ENCODE peak calls at places on chromosomes 13 and 19, in nine cellular contexts. P is ovary; D is cardiac muscle cell; I is tibial nerve; V is GM23338; U is aorta; E is CD4-positive, alpha-beta memory T cell; W is body of pancreas; R is IMR-90. M is an unnamed sample. For H3K4me1 and H3K27me3, the result is how much of the 10 kb centered on the place peaks cover.

GRCh38 chr13:97411894-97412460 is 22.0 kb upstream of the RAP2A start:
- DNase-seq in W (no peak), P (no peak), E (no peak), D (no peak), V (no peak), U (no peak), R (no peak), I (no peak), M (no peak)

GRCh38 chr13:72849571-72849970 is 67.6 kb downstream of the PIBF1 start:
- DNase-seq in W (no peak), U (no peak), E (no peak), V (no peak), I (no peak), R (peak), D (peak), P (no peak), M (no peak)

GRCh38 chr13:107993239-107993948 is 221.9 kb downstream of the LIG4 start:
- DNase-seq in I (no peak), E (no peak), R (no peak), V (no peak), U (no peak), W (no peak), P (no peak), D (no peak), M (no peak)

GRCh38 chr13:106418556-106418955 is 116.9 kb downstream of the EFNB2 start:
- DNase-seq in P (no peak), I (no peak), V (no peak), W (no peak), U (no peak), D (no peak), E (no peak), R (peak), M (no peak)

GRCh38 chr13:101640797-101641400 is 188.4 kb downstream of the ITGBL1 start:
- DNase-seq in V (no peak), D (peak), R (peak), W (no peak), P (no peak), E (no peak), I (no peak), U (no peak), M (no peak)

GRCh38 chr19:35166100-35167063 is 11.8 kb downstream of the FXYD5 start:
- DNase-seq in I (no peak), P (no peak), D (no peak), W (no peak), V (no peak), U (no peak), E (no peak), R (no peak), M (no peak)

GRCh38 chr13:98225036-98225940 is 48.2 kb upstream of the RNF113B start:
- DNase-seq in D (no peak), E (no peak), W (no peak), V (no peak), I (no peak), P (no peak), U (no peak), R (no peak), M (no peak)

GRCh38 chr13:26983533-26984315 is 187.9 kb downstream of the USP12 start:
- DNase-seq in U (no peak), W (no peak), D (no peak), E (no peak), V (no peak), I (no peak), R (no peak), P (no peak), M (no peak)

GRCh38 chr19:58044391-58044790 is 10.6 kb downstream of the ZSCAN1 start:
- DNase-seq in R (no peak), I (no peak), D (no peak), V (no peak), U (no peak), W (no peak), E (no peak), P (no peak), M (no peak)

GRCh38 chr13:93227280-93227905 is 786 bp downstream of the GPC6 start:
- DNase-seq in U (peak), R (peak), V (peak), D (peak), E (no peak), P (peak), I (no peak), W (no peak), M (no peak)

GRCh38 chr13:75636339-75637095 is 387 bp downstream of the LMO7 start:
- DNase-seq in V (peak), E (peak), I (peak), P (peak), R (peak), W (peak), U (peak), D (peak), M (peak)

DNA sequence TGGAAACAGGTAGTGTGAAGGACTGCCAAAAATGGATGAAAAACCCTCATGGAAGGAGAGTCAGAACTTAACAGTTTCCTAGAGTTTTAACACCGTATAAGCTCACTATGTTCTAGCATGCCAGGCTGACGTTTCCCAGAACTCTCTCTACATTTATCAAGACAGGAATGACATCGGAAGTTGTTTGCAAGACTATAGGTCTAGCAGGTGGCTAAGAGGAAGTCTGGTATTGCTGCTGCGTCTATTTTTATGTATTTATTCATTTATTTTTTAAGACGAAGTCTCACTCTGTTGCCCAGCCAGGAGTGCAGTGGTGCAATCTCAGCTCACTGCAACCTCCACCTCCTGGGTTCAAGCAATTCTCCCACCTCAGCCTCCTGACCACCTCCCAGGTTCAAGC is 20.5 kb upstream of the ARL11 start:
- DNase-seq in P (no peak), W (no peak), I (no peak), U (no peak), E (no peak), D (no peak), R (no peak), V (no peak), M (no peak)
- H3K4me1 ChIP-seq in P (under half), W (under half), I (under half), U (under half), E (under half), D (under half), R (under half), V (under half), M (under half)

GRCh38 chr19:56217039-56217949 is 15.2 kb downstream of the ZSCAN5C start:
- DNase-seq in I (no peak), U (peak), W (peak), V (peak), R (peak), D (peak), E (no peak), P (no peak), M (peak)
- H3K4me3 ChIP-seq in I (peak), U (no peak), W (no peak), V (peak), R (no peak), D (no peak), E (no peak), P (peak), M (peak)

GRCh38 chr19:3474015-3474414 is 6.3 kb downstream of the SMIM24 start:
- DNase-seq in E (no peak), R (no peak), P (no peak), V (no peak), W (no peak), I (no peak), D (no peak), U (no peak), M (no peak)
- H3K27me3 ChIP-seq in E (under half), R (under half), P (under half), V (under half), W (under half), I (under half), D (under half), U (under half), M (under half)

GRCh38 chr19:42228640-42229039 is 8.5 kb downstream of the ZNF526 start:
- DNase-seq in U (no peak), D (no peak), R (no peak), W (no peak), I (no peak), P (no peak), E (no peak), V (no peak), M (no peak)

GRCh38 chr19:42229263-42229854 is 9.2 kb downstream of the ZNF526 start:
- DNase-seq in I (no peak), V (no peak), E (no peak), R (no peak), U (no peak), W (no peak), D (no peak), P (no peak), M (no peak)

GRCh38 chr19:42226886-42227285 is 6.8 kb downstream of the ZNF526 start:
- DNase-seq in R (peak), D (no peak), E (no peak), P (no peak), W (no peak), I (no peak), V (no peak), U (no peak), M (no peak)

GRCh38 chr19:42225718-42226292 is 5.7 kb downstream of the ZNF526 start:
- DNase-seq in R (no peak), E (no peak), P (no peak), U (no peak), I (no peak), V (no peak), W (no peak), D (no peak), M (no peak)

DNA sequence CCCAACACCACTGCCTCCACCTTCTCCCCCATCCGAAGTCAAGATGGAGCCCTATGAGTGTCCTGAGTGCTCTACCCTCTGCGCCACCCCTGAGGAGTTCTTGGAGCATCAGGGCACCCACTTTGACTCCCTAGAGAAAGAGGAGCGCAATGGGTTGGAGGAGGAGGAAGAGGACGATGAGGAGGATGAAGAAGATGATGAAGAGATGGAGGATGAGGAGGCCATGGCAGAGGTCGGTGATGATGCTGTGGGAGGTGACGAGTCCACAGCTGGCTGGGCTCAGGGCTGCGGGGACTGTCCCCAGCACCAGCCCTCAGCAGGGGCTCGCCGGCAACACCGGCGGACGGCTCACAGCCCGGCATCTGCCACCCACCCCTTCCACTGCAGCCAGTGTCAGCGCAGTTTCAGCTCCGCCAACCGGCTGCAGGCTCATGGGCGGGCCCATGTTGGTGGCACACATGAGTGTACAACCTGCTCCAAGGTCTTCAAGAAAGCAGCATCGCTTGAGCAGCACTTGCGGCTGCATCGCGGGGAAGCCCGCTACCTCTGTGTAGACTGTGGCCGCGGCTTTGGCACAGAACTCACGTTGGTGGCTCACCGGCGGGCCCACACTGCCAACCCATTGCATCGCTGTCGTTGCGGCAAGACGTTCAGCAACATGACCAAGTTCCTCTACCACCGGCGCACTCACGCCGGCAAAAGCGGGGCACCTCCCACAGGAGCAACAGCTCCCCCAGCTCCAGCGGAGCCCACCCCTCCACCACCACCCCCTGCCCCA is 5.0 kb downstream of the ZNF526 start:
- DNase-seq in W (no peak), P (no peak), D (no peak), R (no peak), V (no peak), U (no peak), E (no peak), I (no peak), M (no peak)
- H3K4me1 ChIP-seq in W (under half), P (under half), D (under half), R (under half), V (under half), U (under half), E (under half), I (under half), M (under half)

GRCh38 chr13:24273926-24274325 is 35.5 kb upstream of the C1QTNF9 start:
- DNase-seq in W (no peak), P (peak), D (no peak), I (no peak), R (no peak), V (no peak), U (no peak), E (no peak), M (no peak)

GRCh38 chr13:24271231-24271610 is 38.2 kb upstream of the C1QTNF9 start:
- DNase-seq in P (no peak), D (no peak), U (no peak), E (no peak), V (no peak), R (no peak), I (no peak), W (no peak), M (no peak)

GRCh38 chr13:24274452-24274971 is 34.9 kb upstream of the C1QTNF9 start:
- DNase-seq in U (no peak), V (no peak), I (no peak), W (no peak), E (peak), R (peak), P (peak), D (peak), M (peak)

GRCh38 chr13:24271611-24272451 is 37.5 kb upstream of the C1QTNF9 start:
- DNase-seq in W (peak), U (peak), V (no peak), I (peak), R (peak), D (peak), E (peak), P (peak), M (peak)

DNA sequence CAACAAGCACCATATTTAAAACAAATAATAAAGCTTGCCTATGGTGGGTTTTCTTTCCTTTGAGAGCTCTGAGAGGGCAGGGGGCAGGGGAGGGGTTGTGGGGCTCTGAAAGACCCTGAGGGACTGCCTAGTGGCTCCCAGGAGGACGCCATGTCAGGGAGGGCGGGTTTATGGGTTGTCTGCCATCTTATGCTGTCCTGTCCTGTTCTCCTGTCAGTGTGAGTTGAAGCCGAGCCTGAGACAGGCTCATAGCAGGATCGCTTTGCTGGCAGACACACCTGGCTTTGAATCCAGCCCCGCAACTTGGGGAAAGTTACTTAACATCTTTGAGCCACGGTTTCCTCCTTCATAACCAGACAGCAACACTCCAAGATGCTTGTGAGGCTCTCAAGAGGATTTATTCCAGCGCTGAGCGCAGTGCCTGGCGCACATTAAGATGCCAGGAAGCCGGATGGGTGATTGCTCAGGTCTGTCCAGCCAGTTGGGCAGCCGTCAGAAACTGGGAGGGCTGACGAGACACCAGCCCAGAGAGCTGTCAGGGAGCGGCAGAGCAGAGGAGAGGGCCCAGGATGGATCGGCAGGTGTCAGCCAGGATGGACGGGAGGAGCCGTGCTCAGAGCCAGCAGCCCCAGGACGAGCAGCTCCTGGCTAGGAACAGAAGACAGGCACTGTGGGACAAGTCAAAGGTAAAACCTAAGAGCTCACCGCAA is 36.8 kb upstream of the C1QTNF9 start:
- DNase-seq in D (no peak), R (no peak), P (peak), E (peak), V (no peak), U (no peak), I (no peak), W (no peak), M (peak)
- H3K4me3 ChIP-seq in D (no peak), R (no peak), P (peak), E (peak), V (no peak), U (peak), I (peak), W (no peak), M (peak)

GRCh38 chr19:13024958-13025653 is 29.8 kb downstream of the NFIX start:
- DNase-seq in I (no peak), P (no peak), E (no peak), V (peak), U (no peak), R (no peak), W (no peak), D (no peak), M (no peak)

GRCh38 chr19:13023666-13024065 is 28.4 kb downstream of the NFIX start:
- DNase-seq in U (no peak), D (peak), P (no peak), V (no peak), I (no peak), W (no peak), E (no peak), R (no peak), M (no peak)

GRCh38 chr19:13024126-13024957 is 29.1 kb downstream of the NFIX start:
- DNase-seq in E (no peak), U (no peak), D (peak), V (no peak), I (no peak), R (peak), P (no peak), W (no peak), M (no peak)

GRCh38 chr19:13022111-13022858 is 27.0 kb downstream of the NFIX start:
- DNase-seq in V (no peak), D (peak), W (no peak), E (no peak), R (peak), I (no peak), P (peak), U (no peak), M (peak)

DNA sequence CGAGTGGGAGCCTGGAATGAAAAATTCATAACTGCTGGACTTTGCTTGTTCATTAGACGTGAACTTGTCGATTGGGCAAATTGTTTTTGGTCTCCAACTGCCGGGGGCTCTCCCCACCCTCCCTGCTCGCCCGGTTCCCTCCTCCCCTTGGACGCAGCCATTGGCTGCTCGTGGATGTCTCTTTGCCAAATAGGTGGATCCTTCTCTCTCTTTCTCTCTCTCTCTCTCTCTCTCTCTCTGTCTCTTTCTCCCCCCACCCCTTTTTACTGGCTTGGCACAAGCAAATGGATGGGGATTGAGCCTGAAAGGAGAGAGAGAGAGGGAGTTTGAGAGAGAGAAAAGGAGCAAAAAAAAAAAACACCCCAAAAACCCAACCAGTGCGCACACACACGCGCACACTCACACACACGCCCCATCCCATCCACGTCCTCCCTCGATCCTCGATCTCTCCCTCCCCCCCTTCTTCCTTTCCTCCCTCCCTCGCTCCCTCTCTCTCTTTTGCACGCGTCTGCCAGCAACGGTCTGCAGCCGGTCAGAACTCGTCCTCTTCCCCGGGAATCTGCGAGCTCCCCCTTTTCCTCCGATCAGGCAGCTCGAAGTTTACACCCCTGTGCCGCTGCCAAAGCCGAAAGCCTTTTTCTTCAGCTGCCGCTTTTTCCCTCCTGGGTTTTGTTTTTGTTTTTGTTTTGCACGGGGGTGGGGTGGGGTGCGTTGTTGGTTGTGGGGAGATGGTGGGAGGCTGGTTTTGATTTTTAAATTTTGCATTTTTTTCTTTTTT is 27.8 kb downstream of the NFIX start:
- DNase-seq in V (peak), E (no peak), W (peak), U (peak), I (peak), D (peak), R (peak), P (peak), M (peak)
- H3K27me3 ChIP-seq in V (half or more), E (under half), W (under half), U (under half), I (under half), D (half or more), R (under half), P (under half), M (under half)

GRCh38 chr13:46659413-46660065 is 106.6 kb downstream of the LRCH1 start:
- DNase-seq in R (no peak), W (peak), U (no peak), P (no peak), E (no peak), V (no peak), D (no peak), I (no peak), M (no peak)
- H3K4me1 ChIP-seq in R (under half), W (half or more), U (under half), P (under half), E (under half), V (under half), D (under half), I (half or more), M (half or more)

DNA sequence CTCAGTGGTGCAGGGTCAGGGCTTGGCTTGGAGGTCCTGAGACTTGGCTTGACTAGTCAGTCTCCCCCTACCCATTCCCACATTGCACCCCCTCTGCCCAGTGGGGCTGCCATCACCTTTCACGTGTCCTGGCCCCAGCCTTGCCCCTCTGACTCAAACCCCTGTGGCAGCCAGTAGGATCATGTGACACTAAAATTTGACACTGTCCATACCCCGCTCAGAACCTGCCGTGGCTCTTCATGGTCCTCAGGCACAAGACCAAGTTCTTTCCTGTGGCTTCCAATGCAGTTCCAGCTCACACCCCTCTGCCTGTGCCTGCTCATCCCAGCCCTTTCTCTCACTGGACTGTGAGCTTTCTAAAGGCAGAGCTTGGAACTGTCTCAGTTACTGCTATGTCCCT is 2.2 kb downstream of the PSMD8 start:
- DNase-seq in V (no peak), D (no peak), W (no peak), U (no peak), E (no peak), R (no peak), I (no peak), P (no peak), M (no peak)
- H3K4me3 ChIP-seq in V (no peak), D (no peak), W (no peak), U (no peak), E (no peak), R (no peak), I (no peak), P (no peak), M (peak)

GRCh38 chr13:99981115-99982020 is at the start of gene ZIC2:
- DNase-seq in I (no peak), U (peak), E (peak), V (peak), R (no peak), W (no peak), D (peak), P (no peak), M (no peak)
- H3K27me3 ChIP-seq in I (half or more), U (under half), E (half or more), V (half or more), R (half or more), W (half or more), D (half or more), P (under half), M (half or more)